ENCODE peak calls at places on chromosomes 2 and 18, in seven cellular contexts. One of them, this sample, is unnamed.

GRCh38 chr2:227280895-227281294 is 44.2 kb upstream of the MFF start:
- DNase-seq in activated T-helper 2 cell treated with anti-CD3 and anti-CD28 coated beads, Interferon-gamma antibody, Interleukin-2, Interleukin-4, amounts not matched to agents 10 μg/mL and 5 μg/mL and 100 μg/mL, durations not matched to agents 14 hours and 24 hours and 36 hours: no peak
- DNase-seq in stimulated activated CD4-positive, alpha-beta T cell treated with anti-CD3 and anti-CD28 coated beads, Interleukin-12 subunit alpha, Interleukin-12 subunit beta, amount 100 ng/mL, for 48 hours: no peak
- DNase-seq in cerebellar cortex: no peak
- DNase-seq in NCI-H1092 treated with DMSO at 0.1 percent for 48 hours: no peak
- DNase-seq in M059J: peak
- DNase-seq in SHP77: no peak
- DNase-seq in this sample: no peak

GRCh38 chr18:69559604-69560003 is 158.9 kb downstream of the DOK6 start:
- DNase-seq in stimulated activated CD4-positive, alpha-beta T cell treated with anti-CD3 and anti-CD28 coated beads, Interleukin-12 subunit alpha, Interleukin-12 subunit beta, amount 100 ng/mL, for 48 hours: no peak
- DNase-seq in activated T-helper 2 cell treated with anti-CD3 and anti-CD28 coated beads, Interferon-gamma antibody, Interleukin-2, Interleukin-4, amounts not matched to agents 10 μg/mL and 5 μg/mL and 100 μg/mL, durations not matched to agents 14 hours and 24 hours and 36 hours: no peak
- DNase-seq in M059J: peak
- DNase-seq in cerebellar cortex: no peak
- DNase-seq in SHP77: no peak
- DNase-seq in NCI-H1092 treated with DMSO at 0.1 percent for 48 hours: no peak
- DNase-seq in this sample: no peak

GRCh38 chr2:75577280-75577679 is 16.5 kb upstream of the EVA1A start:
- DNase-seq in M059J: no peak
- DNase-seq in stimulated activated CD4-positive, alpha-beta T cell treated with anti-CD3 and anti-CD28 coated beads, Interleukin-12 subunit alpha, Interleukin-12 subunit beta, amount 100 ng/mL, for 48 hours: no peak
- DNase-seq in cerebellar cortex: no peak
- DNase-seq in SHP77: no peak
- DNase-seq in activated T-helper 2 cell treated with anti-CD3 and anti-CD28 coated beads, Interferon-gamma antibody, Interleukin-2, Interleukin-4, amounts not matched to agents 10 μg/mL and 5 μg/mL and 100 μg/mL, durations not matched to agents 14 hours and 24 hours and 36 hours: no peak
- DNase-seq in NCI-H1092 treated with DMSO at 0.1 percent for 48 hours: no peak
- DNase-seq in this sample: no peak

GRCh38 chr2:179304424-179304823 is 39.8 kb upstream of the SESTD1 start:
- DNase-seq in NCI-H1092 treated with DMSO at 0.1 percent for 48 hours: no peak
- DNase-seq in M059J: no peak
- DNase-seq in stimulated activated CD4-positive, alpha-beta T cell treated with anti-CD3 and anti-CD28 coated beads, Interleukin-12 subunit alpha, Interleukin-12 subunit beta, amount 100 ng/mL, for 48 hours: no peak
- DNase-seq in SHP77: no peak
- DNase-seq in activated T-helper 2 cell treated with anti-CD3 and anti-CD28 coated beads, Interferon-gamma antibody, Interleukin-2, Interleukin-4, amounts not matched to agents 10 μg/mL and 5 μg/mL and 100 μg/mL, durations not matched to agents 14 hours and 24 hours and 36 hours: no peak
- DNase-seq in cerebellar cortex: no peak
- DNase-seq in this sample: no peak

GRCh38 chr2:88880441-88880953 is 189.0 kb downstream of the RPIA start:
- DNase-seq in M059J: peak
- DNase-seq in stimulated activated CD4-positive, alpha-beta T cell treated with anti-CD3 and anti-CD28 coated beads, Interleukin-12 subunit alpha, Interleukin-12 subunit beta, amount 100 ng/mL, for 48 hours: no peak
- DNase-seq in NCI-H1092 treated with DMSO at 0.1 percent for 48 hours: peak
- DNase-seq in SHP77: peak
- DNase-seq in activated T-helper 2 cell treated with anti-CD3 and anti-CD28 coated beads, Interferon-gamma antibody, Interleukin-2, Interleukin-4, amounts not matched to agents 10 μg/mL and 5 μg/mL and 100 μg/mL, durations not matched to agents 14 hours and 24 hours and 36 hours: no peak
- DNase-seq in cerebellar cortex: peak
- DNase-seq in this sample: peak

GRCh38 chr2:168961450-168962229 is 60.5 kb downstream of the G6PC2 start:
- DNase-seq in cerebellar cortex: peak
- DNase-seq in activated T-helper 2 cell treated with anti-CD3 and anti-CD28 coated beads, Interferon-gamma antibody, Interleukin-2, Interleukin-4, amounts not matched to agents 10 μg/mL and 5 μg/mL and 100 μg/mL, durations not matched to agents 14 hours and 24 hours and 36 hours: no peak
- DNase-seq in M059J: peak
- DNase-seq in SHP77: peak
- DNase-seq in stimulated activated CD4-positive, alpha-beta T cell treated with anti-CD3 and anti-CD28 coated beads, Interleukin-12 subunit alpha, Interleukin-12 subunit beta, amount 100 ng/mL, for 48 hours: no peak
- DNase-seq in NCI-H1092 treated with DMSO at 0.1 percent for 48 hours: peak
- DNase-seq in this sample: peak

GRCh38 chr2:150630587-150631235 is 143.2 kb upstream of the RND3 start:
- DNase-seq in NCI-H1092 treated with DMSO at 0.1 percent for 48 hours: no peak
- DNase-seq in activated T-helper 2 cell treated with anti-CD3 and anti-CD28 coated beads, Interferon-gamma antibody, Interleukin-2, Interleukin-4, amounts not matched to agents 10 μg/mL and 5 μg/mL and 100 μg/mL, durations not matched to agents 14 hours and 24 hours and 36 hours: no peak
- DNase-seq in M059J: no peak
- DNase-seq in cerebellar cortex: no peak
- DNase-seq in SHP77: no peak
- DNase-seq in stimulated activated CD4-positive, alpha-beta T cell treated with anti-CD3 and anti-CD28 coated beads, Interleukin-12 subunit alpha, Interleukin-12 subunit beta, amount 100 ng/mL, for 48 hours: no peak
- DNase-seq in this sample: no peak

GRCh38 chr2:235917506-235917905 is 250.7 kb downstream of the GBX2 start:
- DNase-seq in activated T-helper 2 cell treated with anti-CD3 and anti-CD28 coated beads, Interferon-gamma antibody, Interleukin-2, Interleukin-4, amounts not matched to agents 10 μg/mL and 5 μg/mL and 100 μg/mL, durations not matched to agents 14 hours and 24 hours and 36 hours: no peak
- DNase-seq in NCI-H1092 treated with DMSO at 0.1 percent for 48 hours: no peak
- DNase-seq in stimulated activated CD4-positive, alpha-beta T cell treated with anti-CD3 and anti-CD28 coated beads, Interleukin-12 subunit alpha, Interleukin-12 subunit beta, amount 100 ng/mL, for 48 hours: no peak
- DNase-seq in M059J: no peak
- DNase-seq in SHP77: no peak
- DNase-seq in cerebellar cortex: no peak
- DNase-seq in this sample: no peak

GRCh38 chr2:110755494-110756078 is 23.2 kb downstream of the ACOXL start:
- DNase-seq in SHP77: no peak
- DNase-seq in NCI-H1092 treated with DMSO at 0.1 percent for 48 hours: peak
- DNase-seq in M059J: no peak
- DNase-seq in activated T-helper 2 cell treated with anti-CD3 and anti-CD28 coated beads, Interferon-gamma antibody, Interleukin-2, Interleukin-4, amounts not matched to agents 10 μg/mL and 5 μg/mL and 100 μg/mL, durations not matched to agents 14 hours and 24 hours and 36 hours: no peak
- DNase-seq in stimulated activated CD4-positive, alpha-beta T cell treated with anti-CD3 and anti-CD28 coated beads, Interleukin-12 subunit alpha, Interleukin-12 subunit beta, amount 100 ng/mL, for 48 hours: no peak
- DNase-seq in cerebellar cortex: peak
- DNase-seq in this sample: no peak

GRCh38 chr18:72223733-72224132 is 320.4 kb downstream of the CBLN2 start:
- DNase-seq in stimulated activated CD4-positive, alpha-beta T cell treated with anti-CD3 and anti-CD28 coated beads, Interleukin-12 subunit alpha, Interleukin-12 subunit beta, amount 100 ng/mL, for 48 hours: no peak
- DNase-seq in M059J: no peak
- DNase-seq in activated T-helper 2 cell treated with anti-CD3 and anti-CD28 coated beads, Interferon-gamma antibody, Interleukin-2, Interleukin-4, amounts not matched to agents 10 μg/mL and 5 μg/mL and 100 μg/mL, durations not matched to agents 14 hours and 24 hours and 36 hours: no peak
- DNase-seq in cerebellar cortex: no peak
- DNase-seq in NCI-H1092 treated with DMSO at 0.1 percent for 48 hours: no peak
- DNase-seq in SHP77: no peak
- DNase-seq in this sample: no peak

GRCh38 chr2:211469660-211470059 is 913.3 kb downstream of the CPS1 start:
- DNase-seq in NCI-H1092 treated with DMSO at 0.1 percent for 48 hours: no peak
- DNase-seq in activated T-helper 2 cell treated with anti-CD3 and anti-CD28 coated beads, Interferon-gamma antibody, Interleukin-2, Interleukin-4, amounts not matched to agents 10 μg/mL and 5 μg/mL and 100 μg/mL, durations not matched to agents 14 hours and 24 hours and 36 hours: no peak
- DNase-seq in SHP77: no peak
- DNase-seq in cerebellar cortex: no peak
- DNase-seq in M059J: no peak
- DNase-seq in stimulated activated CD4-positive, alpha-beta T cell treated with anti-CD3 and anti-CD28 coated beads, Interleukin-12 subunit alpha, Interleukin-12 subunit beta, amount 100 ng/mL, for 48 hours: no peak
- DNase-seq in this sample: no peak

GRCh38 chr2:166593403-166593802 is 99.4 kb upstream of the SCN7A start:
- DNase-seq in cerebellar cortex: no peak
- DNase-seq in M059J: peak
- DNase-seq in NCI-H1092 treated with DMSO at 0.1 percent for 48 hours: no peak
- DNase-seq in activated T-helper 2 cell treated with anti-CD3 and anti-CD28 coated beads, Interferon-gamma antibody, Interleukin-2, Interleukin-4, amounts not matched to agents 10 μg/mL and 5 μg/mL and 100 μg/mL, durations not matched to agents 14 hours and 24 hours and 36 hours: no peak
- DNase-seq in SHP77: no peak
- DNase-seq in stimulated activated CD4-positive, alpha-beta T cell treated with anti-CD3 and anti-CD28 coated beads, Interleukin-12 subunit alpha, Interleukin-12 subunit beta, amount 100 ng/mL, for 48 hours: no peak
- DNase-seq in this sample: no peak

GRCh38 chr2:179793238-179793637 is 68.2 kb downstream of the ZNF385B start:
- DNase-seq in cerebellar cortex: no peak
- DNase-seq in SHP77: no peak
- DNase-seq in NCI-H1092 treated with DMSO at 0.1 percent for 48 hours: no peak
- DNase-seq in activated T-helper 2 cell treated with anti-CD3 and anti-CD28 coated beads, Interferon-gamma antibody, Interleukin-2, Interleukin-4, amounts not matched to agents 10 μg/mL and 5 μg/mL and 100 μg/mL, durations not matched to agents 14 hours and 24 hours and 36 hours: no peak
- DNase-seq in stimulated activated CD4-positive, alpha-beta T cell treated with anti-CD3 and anti-CD28 coated beads, Interleukin-12 subunit alpha, Interleukin-12 subunit beta, amount 100 ng/mL, for 48 hours: no peak
- DNase-seq in M059J: no peak
- DNase-seq in this sample: no peak

GRCh38 chr18:475202-475624 is 25.3 kb downstream of the COLEC12 start:
- DNase-seq in M059J: peak
- DNase-seq in cerebellar cortex: peak
- DNase-seq in SHP77: no peak
- DNase-seq in activated T-helper 2 cell treated with anti-CD3 and anti-CD28 coated beads, Interferon-gamma antibody, Interleukin-2, Interleukin-4, amounts not matched to agents 10 μg/mL and 5 μg/mL and 100 μg/mL, durations not matched to agents 14 hours and 24 hours and 36 hours: no peak
- DNase-seq in stimulated activated CD4-positive, alpha-beta T cell treated with anti-CD3 and anti-CD28 coated beads, Interleukin-12 subunit alpha, Interleukin-12 subunit beta, amount 100 ng/mL, for 48 hours: no peak
- DNase-seq in NCI-H1092 treated with DMSO at 0.1 percent for 48 hours: no peak
- DNase-seq in this sample: no peak

GRCh38 chr18:73683618-73684238 is 463.9 kb downstream of the FBXO15 start:
- DNase-seq in NCI-H1092 treated with DMSO at 0.1 percent for 48 hours: no peak
- DNase-seq in SHP77: no peak
- DNase-seq in activated T-helper 2 cell treated with anti-CD3 and anti-CD28 coated beads, Interferon-gamma antibody, Interleukin-2, Interleukin-4, amounts not matched to agents 10 μg/mL and 5 μg/mL and 100 μg/mL, durations not matched to agents 14 hours and 24 hours and 36 hours: no peak
- DNase-seq in stimulated activated CD4-positive, alpha-beta T cell treated with anti-CD3 and anti-CD28 coated beads, Interleukin-12 subunit alpha, Interleukin-12 subunit beta, amount 100 ng/mL, for 48 hours: no peak
- DNase-seq in cerebellar cortex: no peak
- DNase-seq in M059J: no peak
- DNase-seq in this sample: no peak

GRCh38 chr2:227872676-227873075 is 1.2 kb downstream of the DAW1 start:
- DNase-seq in activated T-helper 2 cell treated with anti-CD3 and anti-CD28 coated beads, Interferon-gamma antibody, Interleukin-2, Interleukin-4, amounts not matched to agents 10 μg/mL and 5 μg/mL and 100 μg/mL, durations not matched to agents 14 hours and 24 hours and 36 hours: no peak
- DNase-seq in M059J: no peak
- DNase-seq in SHP77: no peak
- DNase-seq in stimulated activated CD4-positive, alpha-beta T cell treated with anti-CD3 and anti-CD28 coated beads, Interleukin-12 subunit alpha, Interleukin-12 subunit beta, amount 100 ng/mL, for 48 hours: no peak
- DNase-seq in cerebellar cortex: no peak
- DNase-seq in NCI-H1092 treated with DMSO at 0.1 percent for 48 hours: no peak
- DNase-seq in this sample: no peak

GRCh38 chr2:201923436-201923975 is 110.1 kb upstream of the FZD7 start:
- DNase-seq in cerebellar cortex: peak
- DNase-seq in stimulated activated CD4-positive, alpha-beta T cell treated with anti-CD3 and anti-CD28 coated beads, Interleukin-12 subunit alpha, Interleukin-12 subunit beta, amount 100 ng/mL, for 48 hours: no peak
- DNase-seq in M059J: no peak
- DNase-seq in SHP77: no peak
- DNase-seq in NCI-H1092 treated with DMSO at 0.1 percent for 48 hours: no peak
- DNase-seq in activated T-helper 2 cell treated with anti-CD3 and anti-CD28 coated beads, Interferon-gamma antibody, Interleukin-2, Interleukin-4, amounts not matched to agents 10 μg/mL and 5 μg/mL and 100 μg/mL, durations not matched to agents 14 hours and 24 hours and 36 hours: no peak
- DNase-seq in this sample: no peak

GRCh38 chr2:201233192-201234166 is 26.9 kb upstream of the CASP8 start:
- DNase-seq in M059J: peak
- DNase-seq in SHP77: peak
- DNase-seq in stimulated activated CD4-positive, alpha-beta T cell treated with anti-CD3 and anti-CD28 coated beads, Interleukin-12 subunit alpha, Interleukin-12 subunit beta, amount 100 ng/mL, for 48 hours: peak
- DNase-seq in NCI-H1092 treated with DMSO at 0.1 percent for 48 hours: no peak
- DNase-seq in cerebellar cortex: peak
- DNase-seq in activated T-helper 2 cell treated with anti-CD3 and anti-CD28 coated beads, Interferon-gamma antibody, Interleukin-2, Interleukin-4, amounts not matched to agents 10 μg/mL and 5 μg/mL and 100 μg/mL, durations not matched to agents 14 hours and 24 hours and 36 hours: peak
- DNase-seq in this sample: peak

GRCh38 chr18:42141439-42141838 is 186.4 kb downstream of the PIK3C3 start:
- DNase-seq in stimulated activated CD4-positive, alpha-beta T cell treated with anti-CD3 and anti-CD28 coated beads, Interleukin-12 subunit alpha, Interleukin-12 subunit beta, amount 100 ng/mL, for 48 hours: no peak
- DNase-seq in SHP77: no peak
- DNase-seq in NCI-H1092 treated with DMSO at 0.1 percent for 48 hours: no peak
- DNase-seq in cerebellar cortex: no peak
- DNase-seq in activated T-helper 2 cell treated with anti-CD3 and anti-CD28 coated beads, Interferon-gamma antibody, Interleukin-2, Interleukin-4, amounts not matched to agents 10 μg/mL and 5 μg/mL and 100 μg/mL, durations not matched to agents 14 hours and 24 hours and 36 hours: no peak
- DNase-seq in M059J: no peak
- DNase-seq in this sample: no peak

GRCh38 chr18:2536063-2536462 is 35.2 kb downstream of the METTL4 start:
- DNase-seq in cerebellar cortex: no peak
- DNase-seq in stimulated activated CD4-positive, alpha-beta T cell treated with anti-CD3 and anti-CD28 coated beads, Interleukin-12 subunit alpha, Interleukin-12 subunit beta, amount 100 ng/mL, for 48 hours: no peak
- DNase-seq in M059J: no peak
- DNase-seq in SHP77: no peak
- DNase-seq in NCI-H1092 treated with DMSO at 0.1 percent for 48 hours: no peak
- DNase-seq in activated T-helper 2 cell treated with anti-CD3 and anti-CD28 coated beads, Interferon-gamma antibody, Interleukin-2, Interleukin-4, amounts not matched to agents 10 μg/mL and 5 μg/mL and 100 μg/mL, durations not matched to agents 14 hours and 24 hours and 36 hours: no peak
- DNase-seq in this sample: no peak

GRCh38 chr2:105865222-105865913 is 120.7 kb downstream of the NCK2 start:
- DNase-seq in stimulated activated CD4-positive, alpha-beta T cell treated with anti-CD3 and anti-CD28 coated beads, Interleukin-12 subunit alpha, Interleukin-12 subunit beta, amount 100 ng/mL, for 48 hours: no peak
- DNase-seq in activated T-helper 2 cell treated with anti-CD3 and anti-CD28 coated beads, Interferon-gamma antibody, Interleukin-2, Interleukin-4, amounts not matched to agents 10 μg/mL and 5 μg/mL and 100 μg/mL, durations not matched to agents 14 hours and 24 hours and 36 hours: no peak
- DNase-seq in cerebellar cortex: no peak
- DNase-seq in NCI-H1092 treated with DMSO at 0.1 percent for 48 hours: no peak
- DNase-seq in M059J: no peak
- DNase-seq in SHP77: no peak
- DNase-seq in this sample: no peak

GRCh38 chr2:203600286-203600685 is 65.2 kb upstream of the RAPH1 start:
- DNase-seq in M059J: no peak
- DNase-seq in SHP77: no peak
- DNase-seq in cerebellar cortex: no peak
- DNase-seq in activated T-helper 2 cell treated with anti-CD3 and anti-CD28 coated beads, Interferon-gamma antibody, Interleukin-2, Interleukin-4, amounts not matched to agents 10 μg/mL and 5 μg/mL and 100 μg/mL, durations not matched to agents 14 hours and 24 hours and 36 hours: no peak
- DNase-seq in stimulated activated CD4-positive, alpha-beta T cell treated with anti-CD3 and anti-CD28 coated beads, Interleukin-12 subunit alpha, Interleukin-12 subunit beta, amount 100 ng/mL, for 48 hours: no peak
- DNase-seq in NCI-H1092 treated with DMSO at 0.1 percent for 48 hours: no peak
- DNase-seq in this sample: no peak

GRCh38 chr2:85596486-85597143 is 1.1 kb downstream of the RNF181 start:
- DNase-seq in M059J: no peak
- DNase-seq in cerebellar cortex: no peak
- DNase-seq in NCI-H1092 treated with DMSO at 0.1 percent for 48 hours: no peak
- DNase-seq in stimulated activated CD4-positive, alpha-beta T cell treated with anti-CD3 and anti-CD28 coated beads, Interleukin-12 subunit alpha, Interleukin-12 subunit beta, amount 100 ng/mL, for 48 hours: no peak
- DNase-seq in SHP77: no peak
- DNase-seq in activated T-helper 2 cell treated with anti-CD3 and anti-CD28 coated beads, Interferon-gamma antibody, Interleukin-2, Interleukin-4, amounts not matched to agents 10 μg/mL and 5 μg/mL and 100 μg/mL, durations not matched to agents 14 hours and 24 hours and 36 hours: no peak
- DNase-seq in this sample: no peak

GRCh38 chr2:36456227-36456788 is 100.7 kb downstream of the CRIM1 start:
- DNase-seq in activated T-helper 2 cell treated with anti-CD3 and anti-CD28 coated beads, Interferon-gamma antibody, Interleukin-2, Interleukin-4, amounts not matched to agents 10 μg/mL and 5 μg/mL and 100 μg/mL, durations not matched to agents 14 hours and 24 hours and 36 hours: no peak
- DNase-seq in M059J: peak
- DNase-seq in SHP77: no peak
- DNase-seq in NCI-H1092 treated with DMSO at 0.1 percent for 48 hours: no peak
- DNase-seq in stimulated activated CD4-positive, alpha-beta T cell treated with anti-CD3 and anti-CD28 coated beads, Interleukin-12 subunit alpha, Interleukin-12 subunit beta, amount 100 ng/mL, for 48 hours: no peak
- DNase-seq in cerebellar cortex: peak
- DNase-seq in this sample: no peak

GRCh38 chr2:238987352-238987981 is 139.6 kb downstream of the TWIST2 start:
- DNase-seq in SHP77: no peak
- DNase-seq in M059J: no peak
- DNase-seq in cerebellar cortex: no peak
- DNase-seq in NCI-H1092 treated with DMSO at 0.1 percent for 48 hours: no peak
- DNase-seq in stimulated activated CD4-positive, alpha-beta T cell treated with anti-CD3 and anti-CD28 coated beads, Interleukin-12 subunit alpha, Interleukin-12 subunit beta, amount 100 ng/mL, for 48 hours: no peak
- DNase-seq in activated T-helper 2 cell treated with anti-CD3 and anti-CD28 coated beads, Interferon-gamma antibody, Interleukin-2, Interleukin-4, amounts not matched to agents 10 μg/mL and 5 μg/mL and 100 μg/mL, durations not matched to agents 14 hours and 24 hours and 36 hours: no peak
- DNase-seq in this sample: no peak

GRCh38 chr2:189481071-189481470 is 39.8 kb downstream of the WDR75 start:
- DNase-seq in cerebellar cortex: no peak
- DNase-seq in NCI-H1092 treated with DMSO at 0.1 percent for 48 hours: no peak
- DNase-seq in activated T-helper 2 cell treated with anti-CD3 and anti-CD28 coated beads, Interferon-gamma antibody, Interleukin-2, Interleukin-4, amounts not matched to agents 10 μg/mL and 5 μg/mL and 100 μg/mL, durations not matched to agents 14 hours and 24 hours and 36 hours: no peak
- DNase-seq in M059J: no peak
- DNase-seq in SHP77: no peak
- DNase-seq in stimulated activated CD4-positive, alpha-beta T cell treated with anti-CD3 and anti-CD28 coated beads, Interleukin-12 subunit alpha, Interleukin-12 subunit beta, amount 100 ng/mL, for 48 hours: no peak
- DNase-seq in this sample: no peak

GRCh38 chr18:12031836-12032235 is 50.5 kb downstream of the IMPA2 start:
- DNase-seq in SHP77: no peak
- DNase-seq in stimulated activated CD4-positive, alpha-beta T cell treated with anti-CD3 and anti-CD28 coated beads, Interleukin-12 subunit alpha, Interleukin-12 subunit beta, amount 100 ng/mL, for 48 hours: no peak
- DNase-seq in NCI-H1092 treated with DMSO at 0.1 percent for 48 hours: no peak
- DNase-seq in cerebellar cortex: no peak
- DNase-seq in activated T-helper 2 cell treated with anti-CD3 and anti-CD28 coated beads, Interferon-gamma antibody, Interleukin-2, Interleukin-4, amounts not matched to agents 10 μg/mL and 5 μg/mL and 100 μg/mL, durations not matched to agents 14 hours and 24 hours and 36 hours: no peak
- DNase-seq in M059J: peak
- DNase-seq in this sample: no peak